ENCODE peak calls at places on chromosomes 7 and 10, in eight cellular contexts. One of them, this sample, is unnamed. For H3K4me1 and H3K27me3, the result is how much of the 10 kb centered on the place peaks cover.

GRCh38 chr10:19629559-19629958 is 186.7 kb upstream of the PLXDC2 start:
- DNase-seq in fibroblast of lung: peak
- DNase-seq in adrenal gland: peak
- DNase-seq in mesendoderm: peak
- DNase-seq in K562: no peak
- DNase-seq in aorta: peak
- DNase-seq in ascending aorta: peak
- DNase-seq in right lobe of liver: peak
- DNase-seq in this sample: peak

GRCh38 chr10:92688927-92689662 is 660 bp upstream of the HHEX start:
- DNase-seq in fibroblast of lung: peak
- DNase-seq in adrenal gland: peak
- DNase-seq in mesendoderm: peak
- DNase-seq in K562: peak
- DNase-seq in aorta: peak
- DNase-seq in ascending aorta: no peak
- DNase-seq in right lobe of liver: peak
- DNase-seq in this sample: peak

GRCh38 chr10:11176746-11177145 is 159.1 kb downstream of the CELF2 start:
- DNase-seq in fibroblast of lung: no peak
- DNase-seq in adrenal gland: no peak
- DNase-seq in mesendoderm: no peak
- DNase-seq in K562: no peak
- DNase-seq in aorta: no peak
- DNase-seq in ascending aorta: no peak
- DNase-seq in right lobe of liver: no peak
- DNase-seq in this sample: no peak

GRCh38 chr10:35126062-35126529 is 550 bp upstream of the CREM start:
- DNase-seq in fibroblast of lung: no peak
- DNase-seq in adrenal gland: peak
- DNase-seq in mesendoderm: no peak
- DNase-seq in K562: no peak
- DNase-seq in aorta: no peak
- DNase-seq in ascending aorta: no peak
- DNase-seq in right lobe of liver: peak
- DNase-seq in this sample: no peak

GRCh38 chr7:17301491-17302101 is 3.1 kb downstream of the AHR start:
- DNase-seq in fibroblast of lung: peak
- DNase-seq in adrenal gland: peak
- DNase-seq in mesendoderm: no peak
- DNase-seq in K562: peak
- DNase-seq in aorta: no peak
- DNase-seq in ascending aorta: no peak
- DNase-seq in right lobe of liver: no peak
- DNase-seq in this sample: peak

GRCh38 chr10:101492814-101493213 is 95.2 kb downstream of the POLL start:
- DNase-seq in fibroblast of lung: no peak
- DNase-seq in adrenal gland: no peak
- DNase-seq in mesendoderm: no peak
- DNase-seq in K562: no peak
- DNase-seq in aorta: no peak
- DNase-seq in ascending aorta: no peak
- DNase-seq in right lobe of liver: no peak
- DNase-seq in this sample: no peak

GRCh38 chr10:60073397-60073780 is 167.0 kb upstream of the CCDC6 start:
- DNase-seq in fibroblast of lung: no peak
- DNase-seq in adrenal gland: no peak
- DNase-seq in mesendoderm: no peak
- DNase-seq in K562: peak
- DNase-seq in aorta: no peak
- DNase-seq in ascending aorta: no peak
- DNase-seq in right lobe of liver: no peak
- DNase-seq in this sample: no peak

GRCh38 chr10:18738835-18739234 is 79.6 kb downstream of the ARL5B start:
- DNase-seq in fibroblast of lung: peak
- DNase-seq in adrenal gland: no peak
- DNase-seq in mesendoderm: peak
- DNase-seq in K562: no peak
- DNase-seq in aorta: no peak
- DNase-seq in ascending aorta: no peak
- DNase-seq in right lobe of liver: no peak
- DNase-seq in this sample: no peak

GRCh38 chr7:128422856-128423255 is 13.1 kb upstream of the IMPDH1 start:
- DNase-seq in fibroblast of lung: no peak
- DNase-seq in adrenal gland: no peak
- DNase-seq in mesendoderm: no peak
- DNase-seq in K562: no peak
- DNase-seq in aorta: no peak
- DNase-seq in ascending aorta: no peak
- DNase-seq in right lobe of liver: no peak
- DNase-seq in this sample: no peak

GRCh38 chr10:69422676-69423075 is 6.0 kb upstream of the TACR2 start:
- DNase-seq in fibroblast of lung: no peak
- DNase-seq in adrenal gland: no peak
- DNase-seq in mesendoderm: no peak
- DNase-seq in K562: no peak
- DNase-seq in aorta: peak
- DNase-seq in ascending aorta: no peak
- DNase-seq in right lobe of liver: no peak
- DNase-seq in this sample: no peak

GRCh38 chr7:13742126-13742525 is 247.3 kb downstream of the ETV1 start:
- DNase-seq in fibroblast of lung: peak
- DNase-seq in adrenal gland: no peak
- DNase-seq in mesendoderm: peak
- DNase-seq in K562: no peak
- DNase-seq in aorta: no peak
- DNase-seq in ascending aorta: no peak
- DNase-seq in right lobe of liver: no peak
- DNase-seq in this sample: no peak

GRCh38 chr10:110576220-110576619 is 8.7 kb downstream of the SMC3 start:
- DNase-seq in fibroblast of lung: peak
- DNase-seq in adrenal gland: no peak
- DNase-seq in mesendoderm: no peak
- DNase-seq in K562: no peak
- DNase-seq in aorta: no peak
- DNase-seq in ascending aorta: no peak
- DNase-seq in right lobe of liver: no peak
- DNase-seq in this sample: no peak

GRCh38 chr10:19904202-19904661 is 88.0 kb downstream of the PLXDC2 start:
- DNase-seq in fibroblast of lung: no peak
- DNase-seq in adrenal gland: no peak
- DNase-seq in mesendoderm: peak
- DNase-seq in K562: no peak
- DNase-seq in aorta: no peak
- DNase-seq in ascending aorta: no peak
- DNase-seq in right lobe of liver: no peak
- DNase-seq in this sample: no peak

GRCh38 chr7:31049001-31049765 is 2.9 kb upstream of the ADCYAP1R1 start:
- DNase-seq in fibroblast of lung: no peak
- DNase-seq in adrenal gland: peak
- DNase-seq in mesendoderm: no peak
- DNase-seq in K562: no peak
- DNase-seq in aorta: no peak
- DNase-seq in ascending aorta: no peak
- DNase-seq in right lobe of liver: no peak
- DNase-seq in this sample: no peak

GRCh38 chr7:31047747-31048146 is 4.4 kb upstream of the ADCYAP1R1 start:
- DNase-seq in fibroblast of lung: no peak
- DNase-seq in adrenal gland: no peak
- DNase-seq in mesendoderm: no peak
- DNase-seq in K562: no peak
- DNase-seq in aorta: no peak
- DNase-seq in ascending aorta: no peak
- DNase-seq in right lobe of liver: no peak
- DNase-seq in this sample: no peak

GRCh38 chr7:31046723-31047122 is 5.4 kb upstream of the ADCYAP1R1 start:
- DNase-seq in fibroblast of lung: no peak
- DNase-seq in adrenal gland: no peak
- DNase-seq in mesendoderm: no peak
- DNase-seq in K562: no peak
- DNase-seq in aorta: no peak
- DNase-seq in ascending aorta: no peak
- DNase-seq in right lobe of liver: no peak
- DNase-seq in this sample: no peak

GRCh38 chr7:31044531-31044930 is 7.6 kb upstream of the ADCYAP1R1 start:
- DNase-seq in fibroblast of lung: no peak
- DNase-seq in adrenal gland: no peak
- DNase-seq in mesendoderm: no peak
- DNase-seq in K562: no peak
- DNase-seq in aorta: no peak
- DNase-seq in ascending aorta: no peak
- DNase-seq in right lobe of liver: no peak
- DNase-seq in this sample: no peak

DNA sequence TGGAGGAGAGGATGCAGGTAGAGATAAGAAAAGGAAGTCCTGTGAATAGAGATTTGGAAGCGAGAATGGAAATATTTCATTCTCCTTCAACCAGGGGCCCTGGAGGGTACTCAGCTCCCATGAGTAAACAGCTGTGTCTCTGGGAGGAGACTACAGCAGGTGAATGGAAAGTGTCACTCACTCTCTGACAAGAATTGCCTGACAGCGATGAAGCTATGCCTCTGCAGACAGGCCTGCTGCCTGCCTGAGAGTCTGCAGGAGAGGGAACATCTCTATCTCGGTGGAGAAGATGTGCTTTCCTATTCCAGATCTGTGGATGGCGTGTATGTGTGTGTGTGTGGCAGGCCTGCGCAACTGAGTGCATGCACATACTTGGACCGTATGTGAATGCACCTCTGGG is 4.8 kb upstream of the ADCYAP1R1 start:
- DNase-seq in fibroblast of lung: no peak
- DNase-seq in adrenal gland: no peak
- DNase-seq in mesendoderm: no peak
- DNase-seq in K562: no peak
- DNase-seq in aorta: no peak
- DNase-seq in ascending aorta: no peak
- DNase-seq in right lobe of liver: no peak
- DNase-seq in this sample: no peak
- H3K4me3 ChIP-seq in fibroblast of lung: no peak
- H3K4me3 ChIP-seq in adrenal gland: no peak
- H3K4me3 ChIP-seq in mesendoderm: no peak
- H3K4me3 ChIP-seq in K562: no peak
- H3K4me3 ChIP-seq in aorta: no peak
- H3K4me3 ChIP-seq in ascending aorta: no peak
- H3K4me3 ChIP-seq in right lobe of liver: no peak
- H3K4me3 ChIP-seq in this sample: no peak

GRCh38 chr10:21689881-21690280 is 155.8 kb downstream of the MLLT10 start:
- DNase-seq in fibroblast of lung: no peak
- DNase-seq in adrenal gland: no peak
- DNase-seq in mesendoderm: no peak
- DNase-seq in K562: no peak
- DNase-seq in aorta: no peak
- DNase-seq in ascending aorta: no peak
- DNase-seq in right lobe of liver: no peak
- DNase-seq in this sample: no peak
- H3K4me1 ChIP-seq in fibroblast of lung: under half
- H3K4me1 ChIP-seq in adrenal gland: under half
- H3K4me1 ChIP-seq in mesendoderm: under half
- H3K4me1 ChIP-seq in K562: under half
- H3K4me1 ChIP-seq in aorta: under half
- H3K4me1 ChIP-seq in ascending aorta: under half
- H3K4me1 ChIP-seq in right lobe of liver: under half
- H3K4me1 ChIP-seq in this sample: under half

DNA sequence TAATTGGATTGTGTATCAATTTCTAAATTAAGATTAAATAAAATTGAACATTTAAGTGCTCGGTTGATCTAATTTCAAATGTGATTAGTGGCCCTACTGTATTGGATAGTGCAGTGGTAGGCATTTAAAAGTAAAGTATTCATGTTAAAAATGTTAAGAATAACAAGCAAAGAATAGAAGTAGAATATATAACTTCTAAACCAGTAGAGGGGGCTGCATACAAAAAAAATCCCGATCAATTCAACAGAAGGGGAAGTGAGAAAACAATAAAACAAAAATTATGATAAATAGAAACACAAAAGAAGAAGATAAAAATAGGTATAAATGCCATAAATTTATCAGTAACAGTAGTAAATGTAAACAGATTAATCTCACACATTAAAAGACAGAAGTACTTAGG is 24.9 kb upstream of the WDFY4 start:
- DNase-seq in fibroblast of lung: peak
- DNase-seq in adrenal gland: no peak
- DNase-seq in mesendoderm: no peak
- DNase-seq in K562: no peak
- DNase-seq in aorta: no peak
- DNase-seq in ascending aorta: no peak
- DNase-seq in right lobe of liver: no peak
- DNase-seq in this sample: no peak
- H3K27me3 ChIP-seq in fibroblast of lung: under half
- H3K27me3 ChIP-seq in adrenal gland: under half
- H3K27me3 ChIP-seq in mesendoderm: under half
- H3K27me3 ChIP-seq in K562: under half
- H3K27me3 ChIP-seq in aorta: under half
- H3K27me3 ChIP-seq in ascending aorta: under half
- H3K27me3 ChIP-seq in right lobe of liver: under half
- H3K27me3 ChIP-seq in this sample: under half

GRCh38 chr10:89419548-89419947 is 5.2 kb downstream of the IFIT5 start:
- DNase-seq in fibroblast of lung: peak
- DNase-seq in adrenal gland: no peak
- DNase-seq in mesendoderm: peak
- DNase-seq in K562: peak
- DNase-seq in aorta: no peak
- DNase-seq in ascending aorta: no peak
- DNase-seq in right lobe of liver: no peak
- DNase-seq in this sample: no peak
- H3K4me3 ChIP-seq in fibroblast of lung: no peak
- H3K4me3 ChIP-seq in adrenal gland: no peak
- H3K4me3 ChIP-seq in mesendoderm: no peak
- H3K4me3 ChIP-seq in K562: no peak
- H3K4me3 ChIP-seq in aorta: no peak
- H3K4me3 ChIP-seq in ascending aorta: no peak
- H3K4me3 ChIP-seq in right lobe of liver: no peak
- H3K4me3 ChIP-seq in this sample: no peak

GRCh38 chr7:116162236-116162635 is 48.1 kb upstream of the TES start:
- DNase-seq in fibroblast of lung: no peak
- DNase-seq in adrenal gland: no peak
- DNase-seq in mesendoderm: no peak
- DNase-seq in K562: no peak
- DNase-seq in aorta: no peak
- DNase-seq in ascending aorta: no peak
- DNase-seq in right lobe of liver: no peak
- DNase-seq in this sample: no peak
- H3K4me1 ChIP-seq in fibroblast of lung: under half
- H3K4me1 ChIP-seq in adrenal gland: under half
- H3K4me1 ChIP-seq in mesendoderm: under half
- H3K4me1 ChIP-seq in K562: under half
- H3K4me1 ChIP-seq in aorta: under half
- H3K4me1 ChIP-seq in ascending aorta: under half
- H3K4me1 ChIP-seq in right lobe of liver: under half
- H3K4me1 ChIP-seq in this sample: under half

GRCh38 chr7:72048420-72048819 is 363.7 kb downstream of the CALN1 start:
- DNase-seq in fibroblast of lung: no peak
- DNase-seq in adrenal gland: no peak
- DNase-seq in mesendoderm: no peak
- DNase-seq in K562: no peak
- DNase-seq in aorta: no peak
- DNase-seq in ascending aorta: no peak
- DNase-seq in right lobe of liver: no peak
- DNase-seq in this sample: no peak
- H3K27me3 ChIP-seq in fibroblast of lung: under half
- H3K27me3 ChIP-seq in adrenal gland: under half
- H3K27me3 ChIP-seq in mesendoderm: under half
- H3K27me3 ChIP-seq in K562: under half
- H3K27me3 ChIP-seq in aorta: under half
- H3K27me3 ChIP-seq in ascending aorta: under half
- H3K27me3 ChIP-seq in right lobe of liver: under half
- H3K27me3 ChIP-seq in this sample: under half

GRCh38 chr10:63200416-63200815 is 67.3 kb downstream of the NRBF2 start:
- DNase-seq in fibroblast of lung: no peak
- DNase-seq in adrenal gland: no peak
- DNase-seq in mesendoderm: peak
- DNase-seq in K562: no peak
- DNase-seq in aorta: no peak
- DNase-seq in ascending aorta: no peak
- DNase-seq in right lobe of liver: no peak
- DNase-seq in this sample: no peak
- H3K4me3 ChIP-seq in fibroblast of lung: no peak
- H3K4me3 ChIP-seq in adrenal gland: no peak
- H3K4me3 ChIP-seq in mesendoderm: no peak
- H3K4me3 ChIP-seq in K562: no peak
- H3K4me3 ChIP-seq in aorta: no peak
- H3K4me3 ChIP-seq in ascending aorta: no peak
- H3K4me3 ChIP-seq in right lobe of liver: no peak
- H3K4me3 ChIP-seq in this sample: no peak

This sample was measured in right cardiac atrium.